ENCODE peak calls at places on chromosomes 11 and 22, in seven cellular contexts. D, V, B, Q, N, A and U are unnamed samples.

GRCh38 chr11:24372491-24372890 is 124.4 kb upstream of the LUZP2 start:
- DNase-seq in D (no peak), V (no peak), B (no peak), Q (no peak), N (no peak), A (no peak), U (no peak)

GRCh38 chr11:88656315-88656714 is 318.8 kb upstream of the CTSC start:
- DNase-seq in D (no peak), V (no peak), B (no peak), Q (no peak), N (no peak), A (no peak), U (no peak)

GRCh38 chr22:47188337-47189055 is 426.0 kb downstream of the TBC1D22A start:
- DNase-seq in D (no peak), V (no peak), B (no peak), Q (no peak), N (no peak), A (no peak), U (no peak)

GRCh38 chr22:46085831-46086576 is 64.3 kb upstream of the PPARA start:
- DNase-seq in D (peak), V (no peak), B (no peak), Q (peak), N (no peak), A (no peak), U (no peak)

GRCh38 chr22:44545773-44546172 is 47.7 kb upstream of the RTL6 start:
- DNase-seq in D (no peak), V (no peak), B (no peak), Q (no peak), N (no peak), A (no peak), U (no peak)

GRCh38 chr22:23036684-23037428 is 33.5 kb upstream of the GNAZ start:
- DNase-seq in D (no peak), V (peak), B (no peak), Q (peak), N (no peak), A (no peak), U (no peak)

GRCh38 chr22:29079218-29079901 is 6.5 kb downstream of the KREMEN1 start:
- DNase-seq in D (no peak), V (no peak), B (no peak), Q (no peak), N (no peak), A (no peak), U (no peak)

GRCh38 chr22:25130462-25130861 is 69.2 kb upstream of the CRYBB3 start:
- DNase-seq in D (no peak), V (no peak), B (no peak), Q (no peak), N (no peak), A (no peak), U (no peak)

GRCh38 chr11:727859-728748 is 19.2 kb upstream of the TALDO1 start:
- DNase-seq in D (peak), V (peak), B (no peak), Q (peak), N (peak), A (no peak), U (peak)

GRCh38 chr11:104124979-104125378 is 39.0 kb downstream of the PDGFD start:
- DNase-seq in D (no peak), V (no peak), B (peak), Q (no peak), N (no peak), A (no peak), U (no peak)

GRCh38 chr11:17076517-17077239 is 789 bp downstream of the RPS13 start:
- DNase-seq in D (no peak), V (no peak), B (no peak), Q (no peak), N (no peak), A (no peak), U (peak)

GRCh38 chr22:24011735-24012068 is 598 bp downstream of the CABIN1 start:
- DNase-seq in D (no peak), V (peak), B (no peak), Q (no peak), N (peak), A (no peak), U (no peak)

GRCh38 chr22:45859231-45860161 is 117.5 kb downstream of the WNT7B start:
- DNase-seq in D (no peak), V (no peak), B (no peak), Q (peak), N (no peak), A (peak), U (no peak)

GRCh38 chr11:20050551-20051333 is 109.5 kb downstream of the DBX1 start:
- DNase-seq in D (no peak), V (no peak), B (no peak), Q (no peak), N (peak), A (no peak), U (no peak)

GRCh38 chr11:86523738-86524602 is 148.4 kb downstream of the ME3 start:
- DNase-seq in D (peak), V (no peak), B (no peak), Q (peak), N (no peak), A (peak), U (no peak)

GRCh38 chr11:67482275-67482735 is 521 bp upstream of the AIP start:
- DNase-seq in D (no peak), V (no peak), B (no peak), Q (no peak), N (no peak), A (no peak), U (peak)

GRCh38 chr11:65575568-65576231 is at the start of gene EHBP1L1:
- DNase-seq in D (no peak), V (peak), B (peak), Q (peak), N (peak), A (no peak), U (peak)

GRCh38 chr22:27745154-27745553 is 56.4 kb downstream of the MN1 start:
- DNase-seq in D (no peak), V (no peak), B (no peak), Q (no peak), N (no peak), A (no peak), U (no peak)

GRCh38 chr22:28741200-28741757 is 341 bp downstream of the CHEK2 start:
- DNase-seq in D (no peak), V (no peak), B (no peak), Q (no peak), N (no peak), A (no peak), U (no peak)

GRCh38 chr11:81644239-81644840 is 1089.3 kb downstream of the FAM181B start:
- DNase-seq in D (peak), V (peak), B (no peak), Q (peak), N (peak), A (peak), U (peak)

GRCh38 chr22:38402204-38402603 is 52.8 kb downstream of the KCNJ4 start:
- DNase-seq in D (no peak), V (no peak), B (no peak), Q (no peak), N (no peak), A (no peak), U (no peak)

GRCh38 chr22:45112136-45112879 is 51.4 kb upstream of the NUP50 start:
- DNase-seq in D (no peak), V (no peak), B (no peak), Q (no peak), N (no peak), A (no peak), U (no peak)

GRCh38 chr11:123188508-123189165 is 6.4 kb downstream of the CLMP start:
- DNase-seq in D (no peak), V (no peak), B (no peak), Q (no peak), N (no peak), A (no peak), U (no peak)

GRCh38 chr11:114892381-114893197 is 214.3 kb downstream of the NXPE2 start:
- DNase-seq in D (no peak), V (peak), B (no peak), Q (peak), N (peak), A (no peak), U (no peak)

GRCh38 chr11:2928605-2929510 is at the start of gene PHLDA2:
- DNase-seq in D (peak), V (peak), B (no peak), Q (peak), N (peak), A (no peak), U (peak)

GRCh38 chr11:126564588-126564987 is 209.1 kb downstream of the ST3GAL4 start:
- DNase-seq in D (no peak), V (no peak), B (no peak), Q (no peak), N (peak), A (no peak), U (no peak)

GRCh38 chr11:47213985-47214564 is 699 bp upstream of the DDB2 start:
- DNase-seq in D (peak), V (peak), B (peak), Q (peak), N (peak), A (peak), U (peak)

GRCh38 chr11:46249103-46249942 is 28.1 kb upstream of the CREB3L1 start:
- DNase-seq in D (no peak), V (no peak), B (no peak), Q (no peak), N (no peak), A (no peak), U (no peak)

GRCh38 chr22:35538801-35539321 is 1.8 kb upstream of the RASD2 start:
- DNase-seq in D (peak), V (peak), B (no peak), Q (peak), N (peak), A (no peak), U (no peak)

DNA sequence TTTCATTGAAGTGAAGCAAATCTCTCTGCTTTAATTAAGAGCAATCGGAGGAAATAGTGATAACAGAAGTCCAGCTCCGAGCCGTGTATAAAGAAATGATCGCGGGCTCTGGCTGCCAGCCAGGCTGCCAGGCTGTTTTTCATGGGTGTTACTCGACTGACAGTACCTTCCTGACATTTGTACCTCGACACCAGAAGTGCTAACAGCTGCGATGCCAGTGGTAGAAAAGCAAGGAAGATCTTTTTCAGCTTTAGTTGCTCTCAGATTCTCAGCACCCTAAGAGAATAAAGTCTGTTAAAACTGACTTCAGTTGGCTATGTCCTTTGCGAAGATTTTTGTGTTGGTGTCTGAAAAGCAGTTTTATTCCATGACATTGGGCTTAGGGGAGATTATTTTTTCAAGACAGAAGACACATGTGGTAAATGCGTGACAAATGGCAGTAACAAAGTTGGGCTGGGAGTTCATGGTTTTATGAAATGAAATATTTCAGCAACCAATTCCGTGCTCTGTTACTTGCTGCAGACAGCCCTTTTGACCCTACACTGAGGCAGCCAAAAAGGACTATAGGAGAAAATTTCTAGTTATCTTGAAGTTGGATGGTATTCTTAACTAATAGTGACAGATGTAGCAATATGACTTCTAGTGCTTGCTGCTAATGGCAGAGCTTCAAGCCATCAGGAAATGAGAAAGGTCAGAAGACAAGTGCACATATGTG is 296.2 kb downstream of the CNTN5 start:
- DNase-seq in D (no peak), V (no peak), B (no peak), Q (no peak), N (no peak), A (no peak), U (no peak)
- H3K4me3 ChIP-seq in D (no peak), V (no peak), B (no peak), Q (no peak), N (no peak), A (no peak), U (no peak)

GRCh38 chr11:113505541-113506375 is 30.6 kb upstream of the DRD2 start:
- DNase-seq in D (peak), V (peak), B (no peak), Q (peak), N (no peak), A (no peak), U (no peak)
- TF ChIP-seq REST in D (no peak), V (no peak), B (no peak), Q (no peak), N (no peak), A (no peak), U (no peak)

GRCh38 chr11:57353024-57353423 is 14.9 kb downstream of the P2RX3 start:
- DNase-seq in D (no peak), V (no peak), B (no peak), Q (no peak), N (no peak), A (no peak), U (no peak)

GRCh38 chr11:57357310-57357709 is 19.2 kb downstream of the P2RX3 start:
- DNase-seq in D (no peak), V (no peak), B (no peak), Q (no peak), N (no peak), A (no peak), U (no peak)

GRCh38 chr11:57356179-57356757 is 18.1 kb downstream of the P2RX3 start:
- DNase-seq in D (no peak), V (no peak), B (no peak), Q (no peak), N (no peak), A (no peak), U (no peak)

GRCh38 chr11:57353461-57354251 is 15.5 kb downstream of the P2RX3 start:
- DNase-seq in D (no peak), V (no peak), B (no peak), Q (no peak), N (no peak), A (no peak), U (no peak)

GRCh38 chr11:57354699-57355098 is 16.5 kb downstream of the P2RX3 start:
- DNase-seq in D (no peak), V (no peak), B (no peak), Q (no peak), N (no peak), A (no peak), U (peak)
- H3K4me3 ChIP-seq in D (no peak), V (no peak), B (no peak), Q (no peak), N (no peak), A (no peak), U (no peak)

GRCh38 chr11:113506461-113506860 is 31.3 kb upstream of the DRD2 start:
- DNase-seq in D (no peak), V (no peak), B (no peak), Q (no peak), N (no peak), A (no peak), U (no peak)
- TF ChIP-seq REST in D (no peak), V (no peak), B (no peak), Q (no peak), N (no peak), A (no peak), U (no peak)

GRCh38 chr22:40395607-40396006 is 25.2 kb downstream of the SGSM3 start:
- DNase-seq in D (no peak), V (no peak), B (no peak), Q (no peak), N (no peak), A (no peak), U (no peak)

GRCh38 chr22:40396882-40397281 is 26.5 kb downstream of the SGSM3 start:
- DNase-seq in D (no peak), V (peak), B (no peak), Q (no peak), N (peak), A (no peak), U (no peak)

GRCh38 chr22:40394607-40395006 is 24.2 kb downstream of the SGSM3 start:
- DNase-seq in D (no peak), V (no peak), B (no peak), Q (no peak), N (no peak), A (no peak), U (no peak)

GRCh38 chr22:40391417-40391816 is 21.0 kb downstream of the SGSM3 start:
- DNase-seq in D (no peak), V (no peak), B (no peak), Q (no peak), N (no peak), A (no peak), U (no peak)

DNA sequence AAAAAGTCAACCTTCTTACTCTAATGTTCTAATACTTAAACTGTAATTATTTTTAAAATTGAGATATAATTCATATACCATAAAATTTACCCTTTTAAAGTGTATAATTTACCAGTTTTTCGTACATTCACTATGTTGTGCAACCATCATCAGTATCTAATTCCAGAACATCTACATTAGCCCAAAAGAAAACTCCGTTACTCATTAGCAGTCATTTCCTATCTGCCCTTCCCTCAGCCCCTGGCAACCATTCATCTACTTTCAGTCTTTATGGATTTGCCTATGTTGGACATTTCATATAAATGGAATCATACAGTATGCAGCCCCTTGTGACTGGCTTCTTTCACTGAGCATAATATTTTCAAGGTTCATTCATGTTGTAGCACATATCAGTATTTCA is 22.2 kb downstream of the SGSM3 start:
- DNase-seq in D (no peak), V (no peak), B (no peak), Q (no peak), N (no peak), A (no peak), U (no peak)
- H3K4me3 ChIP-seq in D (no peak), V (no peak), B (no peak), Q (no peak), N (no peak), A (no peak), U (no peak)

GRCh38 chr11:121892131-121892681 is 223.8 kb downstream of the BLID start:
- DNase-seq in D (no peak), V (no peak), B (no peak), Q (no peak), N (peak), A (no peak), U (no peak)
- TF ChIP-seq REST in D (no peak), V (no peak), B (no peak), Q (no peak), N (no peak), A (no peak), U (no peak)

GRCh38 chr22:42438293-42438650 is 6.1 kb upstream of the NFAM1 start:
- DNase-seq in D (no peak), V (no peak), B (no peak), Q (no peak), N (peak), A (no peak), U (no peak)
- H3K4me3 ChIP-seq in D (no peak), V (no peak), B (peak), Q (no peak), N (peak), A (no peak), U (no peak)

GRCh38 chr11:118909619-118910308 is 16.0 kb downstream of the BCL9L start:
- DNase-seq in D (no peak), V (no peak), B (no peak), Q (no peak), N (peak), A (no peak), U (no peak)

GRCh38 chr11:118907749-118908106 is 18.0 kb downstream of the BCL9L start:
- DNase-seq in D (no peak), V (peak), B (no peak), Q (no peak), N (peak), A (no peak), U (no peak)

GRCh38 chr11:118908264-118908663 is 17.5 kb downstream of the BCL9L start:
- DNase-seq in D (no peak), V (no peak), B (no peak), Q (no peak), N (no peak), A (no peak), U (no peak)

GRCh38 chr11:118910309-118911112 is 15.2 kb downstream of the BCL9L start:
- DNase-seq in D (no peak), V (no peak), B (no peak), Q (peak), N (peak), A (no peak), U (no peak)

GRCh38 chr11:118908931-118909618 is 16.7 kb downstream of the BCL9L start:
- DNase-seq in D (no peak), V (peak), B (no peak), Q (peak), N (peak), A (no peak), U (no peak)
- TF ChIP-seq REST in D (no peak), V (peak), B (no peak), Q (no peak), N (no peak), A (no peak), U (no peak)

DNA sequence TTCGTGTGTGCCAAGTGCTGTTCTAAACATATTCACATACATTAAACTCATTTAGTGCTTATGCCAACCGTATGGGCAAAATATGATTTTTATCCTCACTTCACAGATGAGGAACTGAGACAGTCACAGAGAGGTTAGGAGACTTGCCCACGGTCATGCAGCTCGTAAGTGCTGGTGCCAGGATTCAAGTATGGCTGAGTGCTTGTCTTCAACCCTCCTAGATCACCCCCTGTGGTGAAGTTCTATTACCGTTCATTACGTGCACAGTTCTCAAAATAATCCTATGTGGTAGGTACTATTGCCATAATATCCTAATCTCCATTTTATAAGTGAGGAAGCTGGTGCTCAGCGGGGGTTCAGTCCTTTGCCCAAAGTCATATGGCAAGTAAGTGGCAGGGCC is 1.5 kb downstream of the MIEF1 start:
- DNase-seq in D (no peak), V (no peak), B (no peak), Q (no peak), N (no peak), A (no peak), U (no peak)
- H3K4me3 ChIP-seq in D (peak), V (peak), B (peak), Q (peak), N (peak), A (peak), U (peak)